ENCODE peak calls at places on chromosomes 11 and 22, in eight cellular contexts. M is CD8-positive, alpha-beta T cell; U is testis; O is hepatocyte; H is mesendoderm; N is heart left ventricle; L is body of pancreas; X is ovary. E is an unnamed sample. For H3K27me3 and H3K4me1, the result is how much of the 10 kb centered on the place peaks cover.

GRCh38 chr11:85682330-85683305 is 3.4 kb downstream of the CCDC89 start:
- DNase-seq in M (peak), U (peak), O (no peak), H (no peak), N (peak), L (peak), X (peak), E (peak)

GRCh38 chr11:92623055-92623454 is 346.4 kb upstream of the MTNR1B start:
- DNase-seq in M (no peak), U (no peak), O (no peak), H (no peak), N (no peak), L (no peak), X (no peak), E (no peak)

GRCh38 chr11:38411149-38411548 is 1813.1 kb upstream of the RAG2 start:
- DNase-seq in M (no peak), U (no peak), O (peak), H (peak), N (no peak), L (no peak), X (no peak), E (no peak)

GRCh38 chr22:43980996-43981395 is 25.8 kb downstream of the SAMM50 start:
- DNase-seq in M (no peak), U (no peak), O (no peak), H (no peak), N (no peak), L (no peak), X (no peak), E (no peak)

GRCh38 chr11:128195057-128195751 is 392.2 kb downstream of the ETS1 start:
- DNase-seq in M (peak), U (no peak), O (no peak), H (no peak), N (no peak), L (no peak), X (no peak), E (no peak)

GRCh38 chr22:41078975-41079374 is 13.4 kb upstream of the EP300 start:
- DNase-seq in M (no peak), U (no peak), O (no peak), H (no peak), N (no peak), L (no peak), X (no peak), E (no peak)

GRCh38 chr11:2376751-2377451 is at the start of gene CD81:
- DNase-seq in M (peak), U (peak), O (peak), H (no peak), N (peak), L (peak), X (peak), E (peak)

GRCh38 chr22:27809700-27810365 is 8.3 kb upstream of the MN1 start:
- DNase-seq in M (no peak), U (no peak), O (no peak), H (no peak), N (no peak), L (no peak), X (no peak), E (no peak)

GRCh38 chr11:96119211-96119610 is 195.3 kb upstream of the MTMR2 start:
- DNase-seq in M (no peak), U (no peak), O (no peak), H (no peak), N (no peak), L (no peak), X (no peak), E (no peak)

GRCh38 chr11:34214961-34215805 is 109.8 kb downstream of the NAT10 start:
- DNase-seq in M (peak), U (no peak), O (peak), H (peak), N (no peak), L (no peak), X (no peak), E (no peak)

GRCh38 chr11:125951731-125952130 is 5.9 kb downstream of the VSIG10L2 start:
- DNase-seq in M (no peak), U (no peak), O (no peak), H (no peak), N (no peak), L (no peak), X (no peak), E (peak)

GRCh38 chr11:78438298-78438975 is 20.8 kb upstream of the GAB2 start:
- DNase-seq in M (no peak), U (no peak), O (no peak), H (no peak), N (no peak), L (no peak), X (no peak), E (no peak)

GRCh38 chr11:862028-862703 is 19.5 kb downstream of the TSPAN4 start:
- DNase-seq in M (no peak), U (no peak), O (no peak), H (no peak), N (no peak), L (no peak), X (peak), E (peak)

GRCh38 chr11:123143921-123144320 is 51.1 kb downstream of the CLMP start:
- DNase-seq in M (no peak), U (no peak), O (no peak), H (no peak), N (no peak), L (no peak), X (no peak), E (no peak)

GRCh38 chr11:125085301-125086081 is 22.4 kb downstream of the SLC37A2 start:
- DNase-seq in M (no peak), U (no peak), O (no peak), H (peak), N (no peak), L (no peak), X (no peak), E (no peak)

GRCh38 chr11:77730789-77731188 is 89.7 kb downstream of the RSF1 start:
- DNase-seq in M (no peak), U (no peak), O (no peak), H (no peak), N (no peak), L (no peak), X (no peak), E (no peak)

GRCh38 chr11:116651757-116652237 is 121.0 kb downstream of the BUD13 start:
- DNase-seq in M (no peak), U (no peak), O (no peak), H (no peak), N (no peak), L (no peak), X (no peak), E (no peak)

GRCh38 chr11:114162719-114163123 is 103.2 kb downstream of the ZBTB16 start:
- DNase-seq in M (no peak), U (peak), O (peak), H (no peak), N (peak), L (peak), X (peak), E (peak)

GRCh38 chr11:129192150-129192549 is at the start of gene ARHGAP32:
- DNase-seq in M (no peak), U (no peak), O (no peak), H (peak), N (no peak), L (no peak), X (no peak), E (no peak)

GRCh38 chr11:35953081-35953480 is 9.2 kb downstream of the LDLRAD3 start:
- DNase-seq in M (no peak), U (peak), O (no peak), H (no peak), N (no peak), L (peak), X (no peak), E (peak)

GRCh38 chr11:67345949-67346819 is 7.2 kb downstream of the POLD4 start:
- DNase-seq in M (no peak), U (no peak), O (peak), H (peak), N (no peak), L (peak), X (no peak), E (no peak)

GRCh38 chr11:83070878-83071640 is 638 bp downstream of the RAB30 start:
- DNase-seq in M (peak), U (peak), O (peak), H (peak), N (peak), L (peak), X (peak), E (peak)

GRCh38 chr11:63015521-63016215 is at the start of gene SLC22A8:
- DNase-seq in M (no peak), U (peak), O (no peak), H (peak), N (no peak), L (no peak), X (no peak), E (no peak)

GRCh38 chr11:74696932-74697687 is 34.1 kb downstream of the CHRDL2 start:
- DNase-seq in M (no peak), U (peak), O (peak), H (peak), N (peak), L (peak), X (peak), E (peak)

GRCh38 chr11:6703247-6704063 is 20.3 kb upstream of the MRPL17 start:
- DNase-seq in M (no peak), U (peak), O (peak), H (peak), N (peak), L (peak), X (no peak), E (peak)

GRCh38 chr22:20431520-20432237 is 5.9 kb downstream of the SCARF2 start:
- DNase-seq in M (no peak), U (no peak), O (peak), H (peak), N (no peak), L (no peak), X (no peak), E (no peak)

GRCh38 chr11:76280882-76281557 is 74.7 kb upstream of the WNT11 start:
- DNase-seq in M (no peak), U (no peak), O (no peak), H (no peak), N (no peak), L (no peak), X (no peak), E (no peak)

GRCh38 chr11:76279038-76279437 is 72.7 kb upstream of the WNT11 start:
- DNase-seq in M (no peak), U (no peak), O (no peak), H (no peak), N (no peak), L (no peak), X (no peak), E (no peak)

GRCh38 chr11:76279651-76280050 is 73.3 kb upstream of the WNT11 start:
- DNase-seq in M (no peak), U (no peak), O (no peak), H (no peak), N (no peak), L (no peak), X (no peak), E (no peak)

GRCh38 chr11:76281558-76281906 is 75.2 kb upstream of the WNT11 start:
- DNase-seq in M (no peak), U (no peak), O (no peak), H (no peak), N (no peak), L (no peak), X (no peak), E (no peak)

DNA sequence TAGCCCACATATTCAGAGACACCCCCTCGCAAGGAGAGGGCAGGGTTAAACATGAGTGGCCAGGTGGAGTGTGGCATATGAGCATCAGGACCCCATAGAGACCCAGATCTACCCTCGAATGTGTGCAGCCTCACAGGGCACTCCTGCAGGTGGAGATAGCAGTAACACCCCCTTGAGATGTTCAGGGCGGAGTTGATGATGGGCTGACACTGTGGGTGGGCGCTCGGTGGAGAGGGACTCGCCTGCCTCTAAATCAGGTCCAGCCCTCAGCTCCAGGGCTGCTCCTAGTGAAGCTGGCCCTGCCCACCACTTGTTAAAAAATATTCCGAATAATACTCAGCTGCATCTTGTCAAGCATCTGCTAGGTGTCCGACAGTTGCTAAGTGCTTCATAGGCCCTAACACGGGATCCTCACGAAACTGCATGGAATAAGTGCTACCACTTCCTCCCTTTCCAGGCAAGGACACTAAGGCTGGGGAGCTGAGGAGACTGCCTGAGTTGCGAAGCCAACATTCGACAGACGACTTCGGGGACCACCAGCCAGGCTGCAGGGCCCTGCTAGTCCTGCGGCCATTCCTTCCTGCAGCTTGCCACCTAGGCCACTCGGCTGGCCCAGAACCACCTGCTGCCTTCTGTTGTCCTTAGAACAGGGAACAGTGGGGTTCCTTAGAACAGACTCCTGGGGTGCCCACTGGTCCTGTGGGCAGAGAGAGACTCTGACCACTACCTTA is 74.0 kb upstream of the WNT11 start:
- DNase-seq in M (no peak), U (no peak), O (no peak), H (no peak), N (no peak), L (no peak), X (no peak), E (no peak)
- H3K27me3 ChIP-seq in M (under half), U (under half), O (under half), H (under half), N (under half), L (under half), X (under half), E (under half)

GRCh38 chr11:118006153-118006534 is 19.9 kb downstream of the IL10RA start:
- DNase-seq in M (no peak), U (no peak), O (no peak), H (no peak), N (no peak), L (no peak), X (no peak), E (no peak)
- H3K4me1 ChIP-seq in M (half or more), U (under half), O (under half), H (under half), N (under half), L (under half), X (under half), E (under half)

GRCh38 chr11:122099345-122100045 is 16.5 kb downstream of the BLID start:
- DNase-seq in M (no peak), U (peak), O (no peak), H (no peak), N (no peak), L (peak), X (peak), E (no peak)
- H3K4me3 ChIP-seq in M (no peak), U (peak), O (peak), H (no peak), N (peak), L (peak), X (peak), E (peak)

DNA sequence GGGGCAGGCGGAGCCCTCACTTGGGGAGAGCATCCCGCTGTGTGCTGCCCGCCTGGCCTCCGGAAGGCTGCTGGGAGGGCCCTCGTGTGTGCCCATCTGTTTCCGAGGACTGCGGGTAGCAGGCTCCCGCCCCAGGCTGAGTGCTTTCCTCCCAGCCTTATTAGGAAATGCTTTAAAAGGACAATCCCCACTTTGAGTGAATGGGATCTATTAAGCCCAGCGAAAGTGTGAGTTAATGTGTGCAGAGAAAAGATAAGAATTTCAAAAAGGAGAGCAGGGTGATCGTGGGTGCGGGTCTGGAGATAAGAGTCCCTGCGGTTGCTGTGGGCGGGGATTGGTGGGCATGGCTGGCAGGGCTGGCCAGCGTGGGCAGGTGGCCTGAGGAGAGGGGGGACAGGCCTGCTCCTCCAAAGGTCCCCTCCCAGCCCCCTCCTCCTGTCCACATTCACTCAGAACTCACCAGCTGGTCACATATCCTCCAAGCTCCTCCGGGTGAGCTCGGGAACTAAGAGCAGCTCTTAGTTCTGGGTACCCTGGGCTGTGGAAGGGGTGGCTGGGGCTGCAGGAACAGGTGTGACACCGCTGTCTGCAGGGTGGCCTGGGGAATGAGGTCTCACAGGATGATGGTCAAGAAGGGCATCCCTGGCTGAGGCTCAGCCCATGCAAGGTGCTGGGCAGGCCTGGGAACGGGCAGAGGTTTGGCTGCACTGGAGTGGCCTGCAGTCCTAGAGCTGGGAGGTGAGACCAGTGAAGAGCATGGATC is 1260.3 kb downstream of the BRD1 start:
- DNase-seq in M (no peak), U (no peak), O (no peak), H (no peak), N (no peak), L (no peak), X (no peak), E (peak)
- H3K27me3 ChIP-seq in M (under half), U (under half), O (under half), H (under half), N (under half), L (under half), X (under half), E (under half)

GRCh38 chr11:46457659-46458058 is 66.1 kb upstream of the CHRM4 start:
- DNase-seq in M (no peak), U (no peak), O (no peak), H (no peak), N (no peak), L (no peak), X (no peak), E (no peak)

GRCh38 chr11:46455816-46456215 is 64.2 kb upstream of the CHRM4 start:
- DNase-seq in M (no peak), U (no peak), O (no peak), H (no peak), N (no peak), L (no peak), X (no peak), E (no peak)

GRCh38 chr11:46458491-46458890 is 66.9 kb upstream of the CHRM4 start:
- DNase-seq in M (no peak), U (no peak), O (no peak), H (no peak), N (no peak), L (no peak), X (no peak), E (no peak)

GRCh38 chr11:46456269-46456668 is 64.7 kb upstream of the CHRM4 start:
- DNase-seq in M (no peak), U (no peak), O (no peak), H (no peak), N (no peak), L (no peak), X (no peak), E (no peak)

GRCh38 chr11:46456676-46457432 is 65.3 kb upstream of the CHRM4 start:
- DNase-seq in M (no peak), U (no peak), O (no peak), H (no peak), N (no peak), L (no peak), X (no peak), E (no peak)
- H3K4me1 ChIP-seq in M (under half), U (under half), O (under half), H (under half), N (under half), L (under half), X (under half), E (under half)

GRCh38 chr22:36457688-36458450 is 23.6 kb downstream of the TXN2 start:
- DNase-seq in M (no peak), U (no peak), O (no peak), H (no peak), N (peak), L (peak), X (peak), E (peak)

GRCh38 chr22:36453855-36454378 is 27.5 kb downstream of the TXN2 start:
- DNase-seq in M (no peak), U (no peak), O (no peak), H (no peak), N (no peak), L (no peak), X (no peak), E (peak)

GRCh38 chr22:36456459-36456835 is 25.0 kb downstream of the TXN2 start:
- DNase-seq in M (no peak), U (no peak), O (peak), H (no peak), N (no peak), L (no peak), X (no peak), E (no peak)

GRCh38 chr22:36454916-36455570 is 26.4 kb downstream of the TXN2 start:
- DNase-seq in M (peak), U (peak), O (peak), H (peak), N (peak), L (peak), X (peak), E (peak)

GRCh38 chr22:36455571-36456458 is 25.6 kb downstream of the TXN2 start:
- DNase-seq in M (no peak), U (no peak), O (peak), H (no peak), N (no peak), L (peak), X (no peak), E (no peak)
- H3K4me3 ChIP-seq in M (peak), U (peak), O (no peak), H (no peak), N (no peak), L (no peak), X (peak), E (no peak)